ENCODE peak calls at places on chromosome 4, in seven cellular contexts. N is IMR-90, I is HepG2, C is A549, K is K562, T is GM12878, X is H1. S is an unnamed sample.

GRCh38 chr4:182604161-182604591 is 313.0 kb downstream of the DCTD start:
- DNase-seq in K (no peak), T (no peak), C (no peak), N (peak), I (no peak), X (no peak), S (no peak)

GRCh38 chr4:82431831-82432230 is 1.4 kb downstream of the ENOPH1 start:
- DNase-seq in X (no peak), N (no peak), I (no peak), C (no peak), T (no peak), K (no peak), S (no peak)

GRCh38 chr4:102404551-102404969 is 59.3 kb upstream of the SLC39A8 start:
- DNase-seq in T (no peak), N (no peak), X (no peak), C (no peak), I (no peak), K (no peak), S (no peak)

GRCh38 chr4:148376151-148376550 is 66.1 kb downstream of the NR3C2 start:
- DNase-seq in T (no peak), X (no peak), K (no peak), N (peak), I (peak), C (peak), S (peak)

GRCh38 chr4:123866796-123867195 is 470.2 kb downstream of the SPRY1 start:
- DNase-seq in I (peak), N (peak), K (no peak), X (no peak), T (no peak), C (no peak), S (no peak)

GRCh38 chr4:1398686-1399507 is 7.3 kb downstream of the NKX1-1 start:
- DNase-seq in K (no peak), N (no peak), X (no peak), T (no peak), I (no peak), C (no peak), S (no peak)

GRCh38 chr4:127870688-127871087 is 10.0 kb upstream of the PLK4 start:
- DNase-seq in N (peak), X (no peak), C (peak), K (peak), I (no peak), T (no peak), S (no peak)

GRCh38 chr4:83320548-83320947 is 14.1 kb downstream of the HPSE start:
- DNase-seq in I (no peak), K (no peak), T (no peak), C (no peak), X (no peak), N (peak), S (no peak)

GRCh38 chr4:15149234-15149841 is 147.1 kb downstream of the CPEB2 start:
- DNase-seq in C (no peak), N (peak), X (no peak), K (no peak), T (peak), I (no peak), S (no peak)

GRCh38 chr4:88958080-88958479 is 98.9 kb downstream of the FAM13A start:
- DNase-seq in T (no peak), N (no peak), K (no peak), I (no peak), X (no peak), C (no peak), S (no peak)

GRCh38 chr4:125390126-125390525 is 75.4 kb downstream of the FAT4 start:
- DNase-seq in T (no peak), I (no peak), X (no peak), N (peak), C (no peak), K (no peak), S (no peak)

GRCh38 chr4:8035371-8035780 is 95.7 kb upstream of the AFAP1 start:
- DNase-seq in T (no peak), K (no peak), N (peak), X (no peak), C (no peak), I (no peak), S (no peak)

GRCh38 chr4:38316045-38316444 is 348.0 kb upstream of the KLF3 start:
- DNase-seq in K (no peak), T (no peak), C (no peak), X (no peak), I (no peak), N (no peak), S (no peak)

GRCh38 chr4:91909963-91910362 is 393.8 kb upstream of the GRID2 start:
- DNase-seq in X (no peak), N (no peak), C (no peak), I (no peak), K (no peak), T (no peak), S (no peak)

GRCh38 chr4:173235050-173235449 is 66.4 kb downstream of the GALNT7 start:
- DNase-seq in N (no peak), C (no peak), I (no peak), T (no peak), K (no peak), X (no peak), S (no peak)

GRCh38 chr4:28369504-28369903 is 1508.9 kb downstream of the STIM2 start:
- DNase-seq in I (no peak), K (no peak), X (no peak), C (no peak), N (peak), T (no peak), S (no peak)

GRCh38 chr4:142727152-142727551 is 118.9 kb downstream of the INPP4B start:
- DNase-seq in X (no peak), K (no peak), N (no peak), C (no peak), T (no peak), I (no peak), S (no peak)

DNA sequence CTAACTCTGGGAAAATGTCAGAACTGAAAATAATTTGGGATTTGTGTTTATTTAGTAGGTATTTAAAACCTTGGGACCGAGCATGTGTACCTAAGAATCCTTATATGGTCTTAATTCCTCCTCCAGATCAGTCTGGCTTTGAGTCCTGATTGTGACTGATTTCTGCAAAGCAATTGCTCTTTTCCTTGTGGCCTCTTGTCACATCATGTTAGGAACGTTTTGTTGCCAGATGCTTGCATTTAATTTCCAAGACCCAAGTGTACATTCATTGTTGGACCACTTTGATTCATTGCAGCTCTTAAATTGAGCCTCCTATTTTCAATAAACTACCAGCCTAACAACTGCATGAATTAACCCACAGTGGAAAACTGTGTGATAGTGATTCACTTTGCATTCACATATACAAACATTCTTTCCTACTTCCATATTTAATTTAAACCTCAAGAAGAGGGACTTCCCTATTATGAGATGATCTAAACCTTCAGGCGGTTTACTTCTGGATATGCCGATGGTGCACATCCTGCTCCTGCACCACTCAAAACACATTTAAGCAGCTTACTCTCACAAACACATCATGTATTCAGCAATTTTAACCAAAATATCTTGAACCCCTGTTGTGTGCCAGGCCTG is 118.4 kb downstream of the AFF1 start:
- DNase-seq in I (no peak), C (no peak), K (no peak), T (no peak), X (no peak), N (peak), S (no peak)
- TF ChIP-seq CEBPB in I (no peak), C (no peak), K (no peak), T (no peak), X (no peak), N (no peak), S (no peak)

GRCh38 chr4:147076179-147076578 is 130.5 kb upstream of the TTC29 start:
- DNase-seq in C (no peak), N (no peak), X (no peak), T (no peak), K (peak), I (no peak), S (no peak)
- TF ChIP-seq CEBPB in C (no peak), N (no peak), X (no peak), T (no peak), K (no peak), I (no peak), S (no peak)

GRCh38 chr4:80270321-80270720 is 3.9 kb downstream of the FGF5 start:
- DNase-seq in K (no peak), X (no peak), N (no peak), I (no peak), C (no peak), T (no peak), S (no peak)
- TF ChIP-seq CEBPB in K (no peak), X (no peak), N (peak), I (no peak), C (no peak), T (no peak), S (no peak)

GRCh38 chr4:139763668-139764067 is 98.0 kb downstream of the MGST2 start:
- DNase-seq in K (no peak), I (no peak), C (no peak), N (no peak), T (no peak), X (no peak), S (no peak)

GRCh38 chr4:139760558-139760957 is 94.9 kb downstream of the MGST2 start:
- DNase-seq in K (no peak), I (no peak), N (no peak), T (no peak), C (no peak), X (no peak), S (no peak)

GRCh38 chr4:139763205-139763604 is 97.6 kb downstream of the MGST2 start:
- DNase-seq in N (no peak), I (no peak), K (no peak), T (no peak), C (no peak), X (no peak), S (no peak)

GRCh38 chr4:139762715-139763114 is 97.1 kb downstream of the MGST2 start:
- DNase-seq in I (no peak), N (no peak), C (no peak), X (no peak), T (no peak), K (no peak), S (no peak)

DNA sequence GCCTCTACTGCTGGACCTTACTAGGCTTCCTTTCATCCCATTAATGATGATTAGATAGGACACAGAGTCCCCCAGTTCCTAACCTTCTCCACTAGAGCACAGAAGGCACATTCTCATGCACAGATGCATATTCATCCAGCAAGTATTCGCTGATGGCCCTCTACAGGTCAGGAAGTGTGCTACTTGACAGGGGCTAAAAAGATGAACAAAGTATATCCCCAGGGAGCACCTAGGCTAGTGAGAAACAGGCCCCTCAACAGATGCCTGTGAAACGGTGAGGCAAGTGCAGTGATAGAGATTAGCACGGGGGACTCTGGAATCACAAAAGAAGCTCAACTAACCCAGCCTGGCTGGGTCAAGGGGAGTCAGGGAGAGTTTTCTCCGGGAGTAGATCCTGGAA is 95.8 kb downstream of the MGST2 start:
- DNase-seq in X (no peak), T (no peak), C (peak), N (peak), K (peak), I (peak), S (peak)
- TF ChIP-seq CEBPB in X (no peak), T (no peak), C (no peak), N (no peak), K (no peak), I (no peak), S (no peak)

GRCh38 chr4:119131160-119131559 is 4.5 kb upstream of the MYOZ2 start:
- DNase-seq in I (no peak), K (no peak), T (no peak), X (no peak), N (no peak), C (no peak), S (no peak)
- TF ChIP-seq CEBPB in I (no peak), K (no peak), T (no peak), X (no peak), N (no peak), C (no peak), S (no peak)

DNA sequence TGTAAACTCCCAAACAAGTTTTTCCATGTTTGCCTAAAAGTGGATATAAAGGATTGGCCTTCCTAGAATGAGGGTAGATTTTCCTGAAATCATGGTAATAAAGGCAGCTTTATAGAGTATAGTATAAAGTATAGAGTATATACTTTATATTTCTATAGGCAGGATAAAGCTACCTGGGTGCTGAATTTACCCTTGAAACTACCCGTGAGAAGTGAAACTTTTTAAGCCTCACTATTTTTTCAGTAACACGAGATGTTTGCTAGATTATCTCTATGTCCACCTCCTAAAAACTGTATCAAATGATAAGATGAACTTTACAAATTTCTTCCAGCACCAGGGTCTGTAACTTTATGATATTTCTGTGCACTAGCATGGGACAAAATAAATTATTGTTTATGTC is 340.0 kb upstream of the GALNTL6 start:
- DNase-seq in K (no peak), I (no peak), N (no peak), C (no peak), X (no peak), T (no peak), S (no peak)
- TF ChIP-seq CEBPB in K (no peak), I (no peak), N (no peak), C (no peak), X (no peak), T (no peak), S (no peak)

GRCh38 chr4:141427726-141428296 is 207.1 kb downstream of the ZNF330 start:
- DNase-seq in N (peak), K (no peak), C (no peak), I (no peak), T (no peak), X (no peak), S (no peak)

GRCh38 chr4:141430686-141431085 is 205.7 kb upstream of the IL15 start:
- DNase-seq in X (no peak), K (no peak), I (no peak), C (no peak), T (no peak), N (no peak), S (no peak)

GRCh38 chr4:141429933-141430332 is 206.4 kb upstream of the IL15 start:
- DNase-seq in T (no peak), C (no peak), X (no peak), I (no peak), K (no peak), N (no peak), S (no peak)

GRCh38 chr4:141425124-141425523 is 204.4 kb downstream of the ZNF330 start:
- DNase-seq in X (no peak), T (no peak), C (peak), K (no peak), I (no peak), N (peak), S (peak)
- TF ChIP-seq CEBPB in X (no peak), T (no peak), C (peak), K (no peak), I (no peak), N (peak), S (peak)

DNA sequence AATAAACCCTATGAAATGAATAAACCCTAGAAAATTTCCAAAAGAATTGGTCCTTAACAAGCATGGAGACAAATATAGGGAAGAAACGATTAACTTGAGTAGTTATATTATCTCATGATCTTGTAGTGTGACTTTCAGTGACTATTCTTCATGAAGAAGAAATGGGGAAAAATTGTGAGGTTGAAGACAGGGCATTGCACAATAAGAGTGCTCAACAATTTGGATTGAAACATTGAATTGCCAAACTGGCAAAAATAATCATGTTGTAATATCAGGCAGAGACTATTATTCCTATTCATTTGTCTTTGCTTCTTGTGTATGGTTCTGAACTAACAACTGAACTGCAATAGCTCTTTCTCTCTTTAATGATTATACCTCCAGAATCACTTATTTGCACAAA is 605.1 kb downstream of the PCDH7 start:
- DNase-seq in I (no peak), T (no peak), K (no peak), X (no peak), N (no peak), C (no peak), S (no peak)
- TF ChIP-seq CEBPB in I (peak), T (no peak), K (no peak), X (no peak), N (peak), C (no peak), S (no peak)